ENCODE peak calls at places on chromosomes 5 and 9, in nine cellular contexts. One of them, this sample, is unnamed.

GRCh38 chr5:30596495-30597064 is 596.9 kb upstream of the CDH6 start:
- DNase-seq in heart right ventricle: no peak
- DNase-seq in mucosa of descending colon: no peak
- DNase-seq in EL: no peak
- DNase-seq in ACHN: no peak
- DNase-seq in Calu3: no peak
- DNase-seq in amniotic stem cell: no peak
- DNase-seq in stimulated activated CD4-positive, alpha-beta T cell treated with anti-CD3 and anti-CD28 coated beads, Interleukin-4, amount 100 ng/mL, for 4 hours: no peak
- DNase-seq in putamen: no peak
- DNase-seq in this sample: no peak

GRCh38 chr9:125538092-125538473 is 168.9 kb downstream of the MAPKAP1 start:
- DNase-seq in heart right ventricle: no peak
- DNase-seq in amniotic stem cell: peak; percentile 64
- DNase-seq in stimulated activated CD4-positive, alpha-beta T cell treated with anti-CD3 and anti-CD28 coated beads, Interleukin-4, amount 100 ng/mL, for 4 hours: no peak
- DNase-seq in mucosa of descending colon: no peak
- DNase-seq in ACHN: peak; percentile 89
- DNase-seq in EL: peak; percentile 89
- DNase-seq in Calu3: peak; percentile 75
- DNase-seq in putamen: no peak
- DNase-seq in this sample: no peak

GRCh38 chr5:137938358-137939138 is 49.3 kb downstream of the PKD2L2 start:
- DNase-seq in EL: no peak
- DNase-seq in stimulated activated CD4-positive, alpha-beta T cell treated with anti-CD3 and anti-CD28 coated beads, Interleukin-4, amount 100 ng/mL, for 4 hours: no peak
- DNase-seq in mucosa of descending colon: no peak
- DNase-seq in amniotic stem cell: no peak
- DNase-seq in putamen: no peak
- DNase-seq in heart right ventricle: no peak
- DNase-seq in ACHN: no peak
- DNase-seq in Calu3: no peak
- DNase-seq in this sample: no peak

GRCh38 chr5:36690041-36690941 is 83.9 kb downstream of the SLC1A3 start:
- DNase-seq in putamen: peak; percentile 77
- DNase-seq in EL: peak; percentile 88
- DNase-seq in amniotic stem cell: peak; percentile 20
- DNase-seq in heart right ventricle: peak; percentile 80
- DNase-seq in stimulated activated CD4-positive, alpha-beta T cell treated with anti-CD3 and anti-CD28 coated beads, Interleukin-4, amount 100 ng/mL, for 4 hours: peak; percentile 67
- DNase-seq in ACHN: peak; percentile 77
- DNase-seq in mucosa of descending colon: peak; percentile 83
- DNase-seq in Calu3: peak; percentile 87
- DNase-seq in this sample: peak; percentile 73

GRCh38 chr5:22754155-22754554 is 99.0 kb downstream of the CDH12 start:
- DNase-seq in heart right ventricle: no peak
- DNase-seq in amniotic stem cell: no peak
- DNase-seq in Calu3: no peak
- DNase-seq in mucosa of descending colon: no peak
- DNase-seq in stimulated activated CD4-positive, alpha-beta T cell treated with anti-CD3 and anti-CD28 coated beads, Interleukin-4, amount 100 ng/mL, for 4 hours: no peak
- DNase-seq in putamen: no peak
- DNase-seq in EL: no peak
- DNase-seq in ACHN: no peak
- DNase-seq in this sample: peak; percentile 26

GRCh38 chr5:100901851-100902341 is 1.2 kb downstream of the ST8SIA4 start:
- DNase-seq in amniotic stem cell: no peak
- DNase-seq in mucosa of descending colon: peak; percentile 36
- DNase-seq in EL: no peak
- DNase-seq in Calu3: no peak
- DNase-seq in heart right ventricle: no peak
- DNase-seq in ACHN: peak; percentile 30
- DNase-seq in putamen: peak; percentile 58
- DNase-seq in stimulated activated CD4-positive, alpha-beta T cell treated with anti-CD3 and anti-CD28 coated beads, Interleukin-4, amount 100 ng/mL, for 4 hours: peak; percentile 30
- DNase-seq in this sample: peak; percentile 47

GRCh38 chr9:70229579-70229978 is 29.2 kb upstream of the SMC5 start:
- DNase-seq in EL: peak; percentile 48
- DNase-seq in putamen: no peak
- DNase-seq in ACHN: peak; percentile 33
- DNase-seq in stimulated activated CD4-positive, alpha-beta T cell treated with anti-CD3 and anti-CD28 coated beads, Interleukin-4, amount 100 ng/mL, for 4 hours: no peak
- DNase-seq in Calu3: no peak
- DNase-seq in heart right ventricle: no peak
- DNase-seq in amniotic stem cell: peak; percentile 33
- DNase-seq in mucosa of descending colon: no peak
- DNase-seq in this sample: peak; percentile 19

GRCh38 chr5:73088026-73088425 is 32.3 kb upstream of the TMEM171 start:
- DNase-seq in ACHN: peak; percentile 78
- DNase-seq in EL: peak; percentile 16
- DNase-seq in Calu3: no peak
- DNase-seq in amniotic stem cell: no peak
- DNase-seq in stimulated activated CD4-positive, alpha-beta T cell treated with anti-CD3 and anti-CD28 coated beads, Interleukin-4, amount 100 ng/mL, for 4 hours: no peak
- DNase-seq in mucosa of descending colon: no peak
- DNase-seq in putamen: no peak
- DNase-seq in heart right ventricle: no peak
- DNase-seq in this sample: no peak

GRCh38 chr9:93017621-93018020 is 40.9 kb upstream of the SUSD3 start:
- DNase-seq in ACHN: no peak
- DNase-seq in amniotic stem cell: no peak
- DNase-seq in putamen: no peak
- DNase-seq in heart right ventricle: no peak
- DNase-seq in Calu3: no peak
- DNase-seq in EL: no peak
- DNase-seq in mucosa of descending colon: peak; percentile 19
- DNase-seq in stimulated activated CD4-positive, alpha-beta T cell treated with anti-CD3 and anti-CD28 coated beads, Interleukin-4, amount 100 ng/mL, for 4 hours: no peak
- DNase-seq in this sample: no peak

GRCh38 chr9:89919171-89919681 is 314.4 kb downstream of the GADD45G start:
- DNase-seq in putamen: no peak
- DNase-seq in stimulated activated CD4-positive, alpha-beta T cell treated with anti-CD3 and anti-CD28 coated beads, Interleukin-4, amount 100 ng/mL, for 4 hours: no peak
- DNase-seq in amniotic stem cell: no peak
- DNase-seq in heart right ventricle: peak; percentile 33
- DNase-seq in EL: no peak
- DNase-seq in ACHN: peak; percentile 24
- DNase-seq in mucosa of descending colon: no peak
- DNase-seq in Calu3: peak; percentile 12
- DNase-seq in this sample: peak; percentile 35

GRCh38 chr9:27954858-27955257 is 381.6 kb upstream of the C9orf72 start:
- DNase-seq in amniotic stem cell: no peak
- DNase-seq in heart right ventricle: no peak
- DNase-seq in mucosa of descending colon: no peak
- DNase-seq in EL: no peak
- DNase-seq in stimulated activated CD4-positive, alpha-beta T cell treated with anti-CD3 and anti-CD28 coated beads, Interleukin-4, amount 100 ng/mL, for 4 hours: no peak
- DNase-seq in Calu3: no peak
- DNase-seq in putamen: no peak
- DNase-seq in ACHN: no peak
- DNase-seq in this sample: no peak

GRCh38 chr9:134502261-134503211 is 139.1 kb upstream of the COL5A1 start:
- DNase-seq in amniotic stem cell: peak; percentile 91
- DNase-seq in EL: peak; percentile 98
- DNase-seq in ACHN: peak; percentile 68
- DNase-seq in mucosa of descending colon: peak; percentile 73
- DNase-seq in Calu3: peak; percentile 25
- DNase-seq in putamen: no peak
- DNase-seq in heart right ventricle: peak; percentile 72
- DNase-seq in stimulated activated CD4-positive, alpha-beta T cell treated with anti-CD3 and anti-CD28 coated beads, Interleukin-4, amount 100 ng/mL, for 4 hours: no peak
- DNase-seq in this sample: no peak

GRCh38 chr5:32388429-32389111 is 56.0 kb downstream of the ZFR start:
- DNase-seq in heart right ventricle: no peak
- DNase-seq in EL: peak; percentile 63
- DNase-seq in putamen: no peak
- DNase-seq in stimulated activated CD4-positive, alpha-beta T cell treated with anti-CD3 and anti-CD28 coated beads, Interleukin-4, amount 100 ng/mL, for 4 hours: no peak
- DNase-seq in Calu3: no peak
- DNase-seq in ACHN: no peak
- DNase-seq in amniotic stem cell: no peak
- DNase-seq in mucosa of descending colon: no peak
- DNase-seq in this sample: peak; percentile 6